ENCODE peak calls at places on chromosomes 16 and 17, in seven cellular contexts. P, W, O, B, T, Z and Y are unnamed samples.

GRCh38 chr17:55845385-55845784 is 94.5 kb downstream of the PCTP start:
- DNase-seq in P (no peak), W (peak; percentile 10), O (peak; percentile 78), B (peak; percentile 14), T (no peak), Z (peak; percentile 84), Y (peak; percentile 70)

GRCh38 chr17:74202879-74203432 is 522 bp upstream of the RPL38 start:
- DNase-seq in P (no peak), W (no peak), O (no peak), B (no peak), T (no peak), Z (no peak), Y (no peak)

GRCh38 chr17:78622491-78623265 is 45.5 kb upstream of the DNAH17 start:
- DNase-seq in P (no peak), W (no peak), O (no peak), B (no peak), T (no peak), Z (no peak), Y (no peak)

GRCh38 chr17:47987240-47987835 is 16.4 kb downstream of the CDK5RAP3 start:
- DNase-seq in P (no peak), W (no peak), O (peak; percentile 71), B (no peak), T (no peak), Z (peak; percentile 91), Y (no peak)

GRCh38 chr17:17665255-17665654 is 16.0 kb upstream of the RAI1 start:
- DNase-seq in P (no peak), W (no peak), O (no peak), B (no peak), T (no peak), Z (no peak), Y (no peak)

GRCh38 chr16:27787661-27788060 is 237.7 kb downstream of the KATNIP start:
- DNase-seq in P (no peak), W (no peak), O (no peak), B (no peak), T (no peak), Z (no peak), Y (no peak)

GRCh38 chr17:77528516-77529327 is 388.0 kb downstream of the SEC14L1 start:
- DNase-seq in P (no peak), W (no peak), O (peak; percentile 81), B (no peak), T (peak; percentile 4), Z (peak; percentile 86), Y (peak; percentile 78)

GRCh38 chr16:27795992-27796614 is 246.2 kb downstream of the KATNIP start:
- DNase-seq in P (no peak), W (peak; percentile 26), O (peak; percentile 94), B (no peak), T (no peak), Z (peak; percentile 85), Y (peak; percentile 81)

GRCh38 chr17:7219812-7220592 is at the start of the genes ACADVL and DLG4:
- DNase-seq in P (peak; percentile 96), W (peak; percentile 80), O (peak; percentile 81), B (peak; percentile 60), T (peak; percentile 53), Z (peak; percentile 90), Y (peak; percentile 77)

GRCh38 chr17:7219434-7219811 is 213 bp downstream of the DLG4 start:
- DNase-seq in P (no peak), W (no peak), O (no peak), B (no peak), T (no peak), Z (no peak), Y (no peak)

GRCh38 chr17:7221281-7222092 is 1.7 kb downstream of the ACADVL start:
- DNase-seq in P (no peak), W (no peak), O (no peak), B (no peak), T (no peak), Z (no peak), Y (no peak)

GRCh38 chr17:7222093-7222971 is 2.6 kb downstream of the ACADVL start:
- DNase-seq in P (no peak), W (no peak), O (no peak), B (no peak), T (no peak), Z (no peak), Y (no peak)

DNA sequence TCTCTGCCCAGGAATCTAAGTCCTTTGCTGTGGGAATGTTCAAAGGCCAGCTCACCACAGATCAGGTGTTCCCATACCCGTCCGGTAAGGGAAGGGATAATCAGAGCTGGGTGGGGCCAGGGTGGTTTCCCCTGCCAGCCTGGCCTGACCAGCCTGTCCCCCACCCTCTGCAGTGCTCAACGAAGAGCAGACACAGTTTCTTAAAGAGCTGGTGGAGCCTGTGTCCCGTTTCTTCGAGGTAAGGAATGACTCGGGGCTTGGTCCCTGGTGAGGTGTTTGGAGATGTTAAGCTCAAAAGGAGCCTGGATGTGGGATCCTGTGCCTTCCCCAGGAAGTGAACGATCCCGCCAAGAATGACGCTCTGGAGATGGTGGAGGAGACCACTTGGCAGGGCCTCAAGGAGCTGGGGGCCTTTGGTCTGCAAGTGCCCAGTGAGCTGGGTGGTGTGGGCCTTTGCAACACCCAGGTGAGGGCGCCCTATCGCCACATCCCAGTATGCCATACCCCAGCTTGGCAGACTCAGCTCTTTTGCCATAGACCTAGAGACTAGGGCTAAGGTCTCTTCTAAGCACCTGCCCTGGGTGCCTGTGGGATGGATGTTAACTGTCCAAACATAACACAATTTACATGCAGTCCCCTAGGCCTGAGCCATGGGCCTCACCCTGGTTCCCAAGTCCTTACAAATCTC is 999 bp downstream of the ACADVL start:
- DNase-seq in P (no peak), W (peak; percentile 49), O (no peak), B (no peak), T (peak; percentile 55), Z (peak; percentile 54), Y (no peak)
- TF ChIP-seq CTCF in P (peak; percentile 19), W (peak; percentile 74), O (peak; percentile 14), B (peak; percentile 46), T (peak; percentile 45), Z (peak; percentile 41), Y (no peak)

DNA sequence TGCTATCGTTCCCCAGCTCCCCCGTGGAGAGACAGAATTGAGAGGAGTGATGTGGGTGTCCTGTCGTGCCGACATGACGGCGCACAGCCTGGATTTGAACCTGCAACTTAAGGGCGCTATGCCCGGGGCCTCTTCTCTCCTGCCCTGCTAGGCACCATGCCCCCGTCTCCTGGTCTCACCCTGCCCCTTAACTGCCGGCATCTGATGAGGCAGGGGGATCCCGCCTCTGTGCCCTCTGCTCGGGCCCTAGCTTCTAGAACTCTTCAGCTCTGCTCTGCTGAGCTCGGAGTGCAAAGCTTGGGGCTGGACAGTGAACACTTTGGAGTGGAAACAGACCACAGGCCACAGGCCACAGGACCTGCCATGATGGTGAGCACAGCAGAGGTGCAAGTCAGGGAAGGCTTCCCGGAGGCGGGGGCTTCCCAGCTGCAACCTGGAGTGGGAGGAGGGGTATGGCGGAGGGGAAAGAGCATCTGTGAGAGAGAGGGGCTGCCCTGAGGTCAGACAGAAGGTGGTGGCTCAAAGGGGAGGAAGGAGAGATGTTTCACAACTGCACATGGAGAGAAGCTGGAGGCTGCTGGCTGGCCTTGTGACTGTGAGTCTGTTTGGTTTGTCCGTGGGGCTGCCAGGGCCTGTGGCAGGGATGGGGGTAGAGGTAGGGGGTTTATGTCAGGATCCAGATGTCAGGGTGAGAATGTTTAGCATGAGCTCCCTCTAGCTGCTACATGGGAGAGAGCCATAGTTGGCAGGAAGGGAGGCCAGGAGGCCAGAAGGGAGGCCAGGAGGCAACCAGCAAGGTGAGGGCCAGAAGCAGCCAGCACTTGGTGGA is 107.8 kb downstream of the CRLF3 start:
- DNase-seq in P (no peak), W (no peak), O (no peak), B (no peak), T (no peak), Z (no peak), Y (no peak)
- TF ChIP-seq CTCF in P (no peak), W (peak; percentile 50), O (no peak), B (no peak), T (no peak), Z (peak; percentile 31), Y (no peak)

DNA sequence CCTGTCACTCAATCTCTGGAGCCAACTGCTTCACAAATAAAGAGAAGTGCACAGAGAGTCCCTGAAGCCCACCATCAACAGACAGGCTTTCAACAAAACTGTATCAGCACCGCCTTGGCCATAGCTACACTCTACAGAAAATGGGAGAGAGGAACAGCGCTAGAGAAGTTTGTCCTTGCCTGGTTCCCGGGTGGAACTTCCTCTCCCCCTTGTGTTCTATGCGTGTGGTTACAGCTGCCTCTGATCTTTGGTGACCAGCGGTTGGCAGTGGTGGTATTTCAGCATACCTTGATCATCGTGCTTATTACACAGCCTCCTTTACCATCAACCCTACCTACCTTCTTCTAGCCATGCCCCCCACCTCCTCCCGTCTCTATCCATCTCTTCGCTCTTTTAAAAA is 91.4 kb upstream of the CCL2 start:
- DNase-seq in P (no peak), W (no peak), O (no peak), B (no peak), T (no peak), Z (peak; percentile 64), Y (no peak)
- TF ChIP-seq CTCF in P (peak; percentile 19), W (peak; percentile 6), O (peak; percentile 51), B (peak; percentile 52), T (no peak), Z (peak; percentile 57), Y (no peak)

GRCh38 chr17:70646673-70647072 is 477.3 kb downstream of the KCNJ2 start:
- DNase-seq in P (no peak), W (no peak), O (no peak), B (no peak), T (no peak), Z (no peak), Y (no peak)
- TF ChIP-seq CTCF in P (no peak), W (no peak), O (no peak), B (no peak), T (no peak), Z (no peak), Y (no peak)

GRCh38 chr17:44384823-44385286 is 4.6 kb downstream of the ITGA2B start:
- DNase-seq in P (no peak), W (no peak), O (peak; percentile 56), B (no peak), T (no peak), Z (no peak), Y (no peak)

GRCh38 chr17:44386182-44386525 is 3.3 kb downstream of the ITGA2B start:
- DNase-seq in P (no peak), W (no peak), O (no peak), B (no peak), T (no peak), Z (no peak), Y (no peak)

GRCh38 chr17:44383861-44384260 is 5.6 kb downstream of the ITGA2B start:
- DNase-seq in P (no peak), W (no peak), O (no peak), B (no peak), T (no peak), Z (no peak), Y (no peak)

GRCh38 chr17:44384281-44384822 is 5.1 kb downstream of the ITGA2B start:
- DNase-seq in P (no peak), W (no peak), O (no peak), B (no peak), T (no peak), Z (peak; percentile 62), Y (no peak)

GRCh38 chr17:44385287-44386181 is 3.9 kb downstream of the ITGA2B start:
- DNase-seq in P (peak; percentile 72), W (peak; percentile 51), O (peak; percentile 96), B (peak; percentile 25), T (peak; percentile 80), Z (peak; percentile 94), Y (peak; percentile 82)
- TF ChIP-seq CTCF in P (no peak), W (peak; percentile 35), O (no peak), B (peak; percentile 23), T (no peak), Z (peak; percentile 36), Y (no peak)